ENCODE peak calls at places on chromosome 9, in ten cellular contexts. One of them, this sample, is unnamed. For H3K4me1, the result is how much of the 10 kb centered on the place peaks cover.

GRCh38 chr9:13427587-13427986 is 148.1 kb upstream of the MPDZ start:
- DNase-seq in HCT116: no peak
- DNase-seq in Panc1: no peak
- DNase-seq in sigmoid colon: no peak
- DNase-seq in uterus: no peak
- DNase-seq in IMR-90: peak
- DNase-seq in heart right ventricle: no peak
- DNase-seq in mesenchymal stem cell: peak
- DNase-seq in PC-3: peak
- DNase-seq in CD4-positive, alpha-beta memory T cell: no peak
- DNase-seq in this sample: no peak

GRCh38 chr9:134378901-134379338 is 52.7 kb downstream of the RXRA start:
- DNase-seq in HCT116: peak
- DNase-seq in CD4-positive, alpha-beta memory T cell: no peak
- DNase-seq in Panc1: no peak
- DNase-seq in uterus: peak
- DNase-seq in heart right ventricle: peak
- DNase-seq in IMR-90: peak
- DNase-seq in sigmoid colon: peak
- DNase-seq in mesenchymal stem cell: peak
- DNase-seq in PC-3: peak
- DNase-seq in this sample: no peak

GRCh38 chr9:76510041-76510440 is 51.1 kb downstream of the GCNT1 start:
- DNase-seq in IMR-90: peak
- DNase-seq in sigmoid colon: no peak
- DNase-seq in mesenchymal stem cell: no peak
- DNase-seq in PC-3: no peak
- DNase-seq in HCT116: no peak
- DNase-seq in uterus: no peak
- DNase-seq in Panc1: no peak
- DNase-seq in CD4-positive, alpha-beta memory T cell: no peak
- DNase-seq in heart right ventricle: no peak
- DNase-seq in this sample: no peak

GRCh38 chr9:546797-547223 is 294.7 kb upstream of the DMRT1 start:
- DNase-seq in CD4-positive, alpha-beta memory T cell: peak
- DNase-seq in PC-3: no peak
- DNase-seq in heart right ventricle: no peak
- DNase-seq in HCT116: no peak
- DNase-seq in uterus: peak
- DNase-seq in sigmoid colon: no peak
- DNase-seq in mesenchymal stem cell: no peak
- DNase-seq in IMR-90: no peak
- DNase-seq in Panc1: no peak
- DNase-seq in this sample: no peak

GRCh38 chr9:127853312-127854168 is 918 bp downstream of the ENG start:
- DNase-seq in PC-3: no peak
- DNase-seq in CD4-positive, alpha-beta memory T cell: no peak
- DNase-seq in heart right ventricle: no peak
- DNase-seq in HCT116: no peak
- DNase-seq in sigmoid colon: no peak
- DNase-seq in mesenchymal stem cell: peak
- DNase-seq in Panc1: no peak
- DNase-seq in uterus: no peak
- DNase-seq in IMR-90: no peak
- DNase-seq in this sample: peak

GRCh38 chr9:21711504-21711903 is 90.9 kb upstream of the MTAP start:
- DNase-seq in Panc1: no peak
- DNase-seq in CD4-positive, alpha-beta memory T cell: no peak
- DNase-seq in uterus: no peak
- DNase-seq in heart right ventricle: no peak
- DNase-seq in sigmoid colon: no peak
- DNase-seq in PC-3: no peak
- DNase-seq in IMR-90: peak
- DNase-seq in mesenchymal stem cell: no peak
- DNase-seq in HCT116: peak
- DNase-seq in this sample: no peak

GRCh38 chr9:68999393-69000105 is 14.4 kb downstream of the PRKACG start:
- DNase-seq in PC-3: peak
- DNase-seq in HCT116: peak
- DNase-seq in CD4-positive, alpha-beta memory T cell: peak
- DNase-seq in uterus: peak
- DNase-seq in heart right ventricle: no peak
- DNase-seq in IMR-90: peak
- DNase-seq in sigmoid colon: peak
- DNase-seq in Panc1: peak
- DNase-seq in mesenchymal stem cell: peak
- DNase-seq in this sample: peak

GRCh38 chr9:135075234-135076142 is 12.0 kb upstream of the OLFM1 start:
- DNase-seq in mesenchymal stem cell: no peak
- DNase-seq in CD4-positive, alpha-beta memory T cell: no peak
- DNase-seq in sigmoid colon: peak
- DNase-seq in Panc1: no peak
- DNase-seq in PC-3: no peak
- DNase-seq in heart right ventricle: peak
- DNase-seq in uterus: peak
- DNase-seq in IMR-90: no peak
- DNase-seq in HCT116: no peak
- DNase-seq in this sample: no peak

GRCh38 chr9:79581388-79581787 is 9.6 kb downstream of the TLE4 start:
- DNase-seq in PC-3: no peak
- DNase-seq in mesenchymal stem cell: peak
- DNase-seq in uterus: no peak
- DNase-seq in IMR-90: peak
- DNase-seq in CD4-positive, alpha-beta memory T cell: peak
- DNase-seq in HCT116: no peak
- DNase-seq in Panc1: no peak
- DNase-seq in heart right ventricle: no peak
- DNase-seq in sigmoid colon: no peak
- DNase-seq in this sample: no peak

GRCh38 chr9:79583957-79584654 is 12.3 kb downstream of the TLE4 start:
- DNase-seq in heart right ventricle: peak
- DNase-seq in Panc1: no peak
- DNase-seq in mesenchymal stem cell: no peak
- DNase-seq in IMR-90: no peak
- DNase-seq in uterus: no peak
- DNase-seq in PC-3: no peak
- DNase-seq in HCT116: no peak
- DNase-seq in sigmoid colon: peak
- DNase-seq in CD4-positive, alpha-beta memory T cell: peak
- DNase-seq in this sample: no peak

GRCh38 chr9:79588488-79588887 is 16.7 kb downstream of the TLE4 start:
- DNase-seq in sigmoid colon: no peak
- DNase-seq in uterus: no peak
- DNase-seq in heart right ventricle: no peak
- DNase-seq in PC-3: no peak
- DNase-seq in Panc1: no peak
- DNase-seq in HCT116: no peak
- DNase-seq in mesenchymal stem cell: no peak
- DNase-seq in IMR-90: no peak
- DNase-seq in CD4-positive, alpha-beta memory T cell: no peak
- DNase-seq in this sample: no peak

GRCh38 chr9:79581794-79582193 is 10.0 kb downstream of the TLE4 start:
- DNase-seq in heart right ventricle: no peak
- DNase-seq in Panc1: no peak
- DNase-seq in HCT116: no peak
- DNase-seq in CD4-positive, alpha-beta memory T cell: peak
- DNase-seq in mesenchymal stem cell: peak
- DNase-seq in PC-3: peak
- DNase-seq in IMR-90: peak
- DNase-seq in sigmoid colon: no peak
- DNase-seq in uterus: no peak
- DNase-seq in this sample: peak

DNA sequence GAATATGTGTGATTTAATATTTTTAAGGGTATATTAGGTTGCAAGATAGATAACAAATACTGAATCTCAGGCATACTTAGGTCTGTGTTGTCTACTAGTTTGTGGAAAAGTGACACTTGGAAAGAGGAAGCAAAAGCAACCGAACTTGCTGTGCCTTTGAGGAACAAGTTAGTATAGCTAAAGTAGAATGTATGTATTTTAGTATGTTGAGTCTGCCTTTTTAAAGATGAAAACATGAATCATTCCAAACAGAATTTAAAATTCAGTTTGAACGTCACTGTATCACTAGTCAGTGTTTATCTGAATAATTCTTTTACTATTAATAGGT is 12.9 kb downstream of the TLE4 start:
- DNase-seq in PC-3: no peak
- DNase-seq in CD4-positive, alpha-beta memory T cell: no peak
- DNase-seq in mesenchymal stem cell: no peak
- DNase-seq in Panc1: no peak
- DNase-seq in IMR-90: peak
- DNase-seq in sigmoid colon: no peak
- DNase-seq in HCT116: no peak
- DNase-seq in uterus: no peak
- DNase-seq in heart right ventricle: no peak
- DNase-seq in this sample: no peak
- H3K4me3 ChIP-seq in PC-3: no peak
- H3K4me3 ChIP-seq in CD4-positive, alpha-beta memory T cell: no peak
- H3K4me3 ChIP-seq in mesenchymal stem cell: no peak
- H3K4me3 ChIP-seq in Panc1: no peak
- H3K4me3 ChIP-seq in IMR-90: no peak
- H3K4me3 ChIP-seq in sigmoid colon: no peak
- H3K4me3 ChIP-seq in HCT116: no peak
- H3K4me3 ChIP-seq in uterus: no peak
- H3K4me3 ChIP-seq in heart right ventricle: no peak
- H3K4me3 ChIP-seq in this sample: no peak

GRCh38 chr9:113370806-113371325 is 5.9 kb downstream of the HDHD3 start:
- DNase-seq in Panc1: no peak
- DNase-seq in mesenchymal stem cell: no peak
- DNase-seq in PC-3: no peak
- DNase-seq in IMR-90: no peak
- DNase-seq in heart right ventricle: no peak
- DNase-seq in sigmoid colon: no peak
- DNase-seq in CD4-positive, alpha-beta memory T cell: no peak
- DNase-seq in HCT116: no peak
- DNase-seq in uterus: no peak
- DNase-seq in this sample: no peak

GRCh38 chr9:113373255-113373654 is 3.5 kb downstream of the HDHD3 start:
- DNase-seq in HCT116: no peak
- DNase-seq in sigmoid colon: no peak
- DNase-seq in IMR-90: no peak
- DNase-seq in mesenchymal stem cell: no peak
- DNase-seq in heart right ventricle: no peak
- DNase-seq in uterus: no peak
- DNase-seq in PC-3: no peak
- DNase-seq in CD4-positive, alpha-beta memory T cell: no peak
- DNase-seq in Panc1: no peak
- DNase-seq in this sample: no peak

GRCh38 chr9:113375057-113376023 is 1.4 kb downstream of the HDHD3 start:
- DNase-seq in Panc1: no peak
- DNase-seq in mesenchymal stem cell: peak
- DNase-seq in PC-3: peak
- DNase-seq in IMR-90: peak
- DNase-seq in HCT116: no peak
- DNase-seq in uterus: no peak
- DNase-seq in sigmoid colon: no peak
- DNase-seq in heart right ventricle: no peak
- DNase-seq in CD4-positive, alpha-beta memory T cell: no peak
- DNase-seq in this sample: no peak

GRCh38 chr9:113372059-113372458 is 4.7 kb downstream of the HDHD3 start:
- DNase-seq in PC-3: no peak
- DNase-seq in Panc1: no peak
- DNase-seq in CD4-positive, alpha-beta memory T cell: no peak
- DNase-seq in IMR-90: no peak
- DNase-seq in heart right ventricle: no peak
- DNase-seq in mesenchymal stem cell: no peak
- DNase-seq in uterus: no peak
- DNase-seq in HCT116: no peak
- DNase-seq in sigmoid colon: no peak
- DNase-seq in this sample: no peak

DNA sequence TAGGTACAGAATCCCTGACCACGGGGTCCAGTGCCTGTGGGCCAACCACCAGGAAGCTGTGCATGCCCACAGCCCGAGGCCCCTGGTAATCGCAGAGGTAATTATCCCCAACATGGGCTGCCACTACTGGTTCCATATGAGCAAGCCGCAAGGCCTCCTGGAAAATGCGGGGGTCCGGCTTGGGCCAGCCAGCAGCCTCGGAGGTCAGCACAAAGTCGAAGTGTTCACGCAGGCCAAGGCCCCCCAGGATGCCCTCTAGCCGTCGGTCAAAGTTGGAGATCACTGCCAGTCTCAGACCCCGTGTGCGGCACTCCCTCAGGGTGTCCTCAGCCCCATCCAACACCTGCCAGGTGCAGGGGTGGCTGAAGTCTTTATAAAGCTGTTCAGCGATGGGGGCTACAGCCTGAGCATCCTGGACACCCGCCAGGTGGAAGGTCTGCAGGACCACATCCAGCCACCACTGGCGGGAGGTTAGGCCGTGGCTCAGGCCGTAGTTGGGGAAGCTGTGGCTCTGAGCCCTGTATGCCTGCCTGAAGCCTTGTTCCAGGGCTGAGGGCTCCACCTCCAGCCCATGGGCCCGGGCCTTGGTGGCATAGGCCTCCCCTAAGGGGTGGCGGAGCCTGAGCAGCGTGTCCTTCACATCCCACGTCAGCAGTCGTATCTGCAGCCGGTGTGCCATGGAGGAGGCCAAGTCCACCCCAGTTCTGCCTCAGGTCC is 3.0 kb downstream of the HDHD3 start:
- DNase-seq in heart right ventricle: no peak
- DNase-seq in CD4-positive, alpha-beta memory T cell: no peak
- DNase-seq in IMR-90: no peak
- DNase-seq in sigmoid colon: no peak
- DNase-seq in mesenchymal stem cell: no peak
- DNase-seq in uterus: no peak
- DNase-seq in Panc1: no peak
- DNase-seq in PC-3: no peak
- DNase-seq in HCT116: no peak
- DNase-seq in this sample: no peak
- H3K4me1 ChIP-seq in heart right ventricle: under half
- H3K4me1 ChIP-seq in CD4-positive, alpha-beta memory T cell: under half
- H3K4me1 ChIP-seq in IMR-90: under half
- H3K4me1 ChIP-seq in sigmoid colon: under half
- H3K4me1 ChIP-seq in mesenchymal stem cell: under half
- H3K4me1 ChIP-seq in uterus: under half
- H3K4me1 ChIP-seq in Panc1: under half
- H3K4me1 ChIP-seq in PC-3: under half
- H3K4me1 ChIP-seq in HCT116: under half
- H3K4me1 ChIP-seq in this sample: under half

DNA sequence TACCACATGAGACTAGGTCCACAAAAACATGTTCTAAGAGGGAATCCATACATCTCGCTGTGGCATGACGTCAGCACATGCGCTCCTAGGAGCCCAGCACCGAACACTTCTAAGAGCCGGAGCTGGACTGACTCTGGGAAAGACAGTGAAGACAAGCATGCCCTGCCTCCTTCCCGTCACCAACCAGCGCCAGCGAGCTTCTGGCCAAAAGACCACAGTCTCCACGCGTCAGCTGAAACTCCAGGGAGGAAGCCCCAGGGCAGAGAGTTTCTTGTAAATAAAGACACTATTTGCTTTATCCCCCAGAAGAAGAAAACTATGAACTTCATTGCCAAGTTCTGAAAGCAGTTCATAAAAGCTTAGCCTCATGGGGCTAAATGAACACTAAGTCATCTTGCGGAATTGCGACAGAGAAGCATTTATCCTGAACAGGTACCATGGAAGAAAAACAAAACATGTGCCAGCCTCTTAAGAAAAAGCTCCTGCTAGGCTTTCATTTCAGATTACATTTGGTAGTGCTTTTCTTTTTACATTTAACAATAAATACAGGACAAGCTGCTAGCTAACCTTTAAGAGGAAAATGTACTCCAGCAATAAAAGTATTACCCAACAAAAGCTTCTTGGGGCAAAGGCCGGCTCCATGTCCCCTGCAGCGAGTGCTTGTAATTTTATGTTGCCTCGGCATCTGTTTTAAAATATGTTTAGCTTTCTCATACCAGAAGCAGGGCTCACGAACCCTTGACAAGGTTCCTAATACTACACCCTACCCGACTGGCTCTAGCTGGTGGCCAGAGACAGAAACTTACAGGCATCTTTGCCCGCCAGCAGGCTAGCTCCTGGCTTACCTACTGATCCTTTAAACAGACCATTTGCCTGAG is 96.5 kb downstream of the PRRT1B start:
- DNase-seq in mesenchymal stem cell: no peak
- DNase-seq in uterus: no peak
- DNase-seq in IMR-90: no peak
- DNase-seq in HCT116: no peak
- DNase-seq in sigmoid colon: peak
- DNase-seq in heart right ventricle: no peak
- DNase-seq in PC-3: no peak
- DNase-seq in CD4-positive, alpha-beta memory T cell: no peak
- DNase-seq in Panc1: no peak
- DNase-seq in this sample: no peak
- H3K27ac ChIP-seq in mesenchymal stem cell: no peak
- H3K27ac ChIP-seq in uterus: no peak
- H3K27ac ChIP-seq in IMR-90: peak
- H3K27ac ChIP-seq in HCT116: no peak
- H3K27ac ChIP-seq in sigmoid colon: peak
- H3K27ac ChIP-seq in heart right ventricle: no peak
- H3K27ac ChIP-seq in PC-3: no peak
- H3K27ac ChIP-seq in CD4-positive, alpha-beta memory T cell: peak
- H3K27ac ChIP-seq in Panc1: no peak
- H3K27ac ChIP-seq in this sample: no peak

GRCh38 chr9:95756101-95756500 is 119.4 kb upstream of the ERCC6L2 start:
- DNase-seq in IMR-90: no peak
- DNase-seq in PC-3: no peak
- DNase-seq in uterus: no peak
- DNase-seq in CD4-positive, alpha-beta memory T cell: no peak
- DNase-seq in Panc1: no peak
- DNase-seq in mesenchymal stem cell: no peak
- DNase-seq in sigmoid colon: no peak
- DNase-seq in HCT116: no peak
- DNase-seq in heart right ventricle: no peak
- DNase-seq in this sample: no peak

GRCh38 chr9:95757026-95757425 is 118.5 kb upstream of the ERCC6L2 start:
- DNase-seq in Panc1: no peak
- DNase-seq in mesenchymal stem cell: peak
- DNase-seq in IMR-90: peak
- DNase-seq in PC-3: peak
- DNase-seq in HCT116: no peak
- DNase-seq in sigmoid colon: no peak
- DNase-seq in uterus: no peak
- DNase-seq in CD4-positive, alpha-beta memory T cell: no peak
- DNase-seq in heart right ventricle: no peak
- DNase-seq in this sample: no peak

GRCh38 chr9:95754533-95755420 is 120.7 kb upstream of the ERCC6L2 start:
- DNase-seq in sigmoid colon: no peak
- DNase-seq in IMR-90: no peak
- DNase-seq in Panc1: no peak
- DNase-seq in uterus: no peak
- DNase-seq in heart right ventricle: no peak
- DNase-seq in PC-3: no peak
- DNase-seq in mesenchymal stem cell: no peak
- DNase-seq in HCT116: no peak
- DNase-seq in CD4-positive, alpha-beta memory T cell: no peak
- DNase-seq in this sample: no peak

GRCh38 chr9:95755421-95755730 is 120.1 kb upstream of the ERCC6L2 start:
- DNase-seq in sigmoid colon: no peak
- DNase-seq in CD4-positive, alpha-beta memory T cell: no peak
- DNase-seq in PC-3: no peak
- DNase-seq in IMR-90: no peak
- DNase-seq in heart right ventricle: no peak
- DNase-seq in uterus: no peak
- DNase-seq in Panc1: no peak
- DNase-seq in HCT116: no peak
- DNase-seq in mesenchymal stem cell: no peak
- DNase-seq in this sample: no peak

GRCh38 chr9:95757483-95757882 is 118.0 kb upstream of the ERCC6L2 start:
- DNase-seq in IMR-90: no peak
- DNase-seq in heart right ventricle: no peak
- DNase-seq in CD4-positive, alpha-beta memory T cell: no peak
- DNase-seq in sigmoid colon: no peak
- DNase-seq in Panc1: no peak
- DNase-seq in uterus: no peak
- DNase-seq in HCT116: no peak
- DNase-seq in PC-3: no peak
- DNase-seq in mesenchymal stem cell: no peak
- DNase-seq in this sample: no peak
- H3K4me3 ChIP-seq in IMR-90: no peak
- H3K4me3 ChIP-seq in heart right ventricle: no peak
- H3K4me3 ChIP-seq in CD4-positive, alpha-beta memory T cell: no peak
- H3K4me3 ChIP-seq in sigmoid colon: no peak
- H3K4me3 ChIP-seq in Panc1: no peak
- H3K4me3 ChIP-seq in uterus: no peak
- H3K4me3 ChIP-seq in HCT116: no peak
- H3K4me3 ChIP-seq in PC-3: no peak
- H3K4me3 ChIP-seq in mesenchymal stem cell: no peak
- H3K4me3 ChIP-seq in this sample: no peak

This sample was measured in CD8-positive, alpha-beta memory T cell.